ENCODE peak calls at places on chromosome 18, in six cellular contexts. N is foreskin fibroblast; E is sigmoid colon; P is PC-9; Z is CD4-positive, alpha-beta T cell; I is GM20000. U is an unnamed sample.

GRCh38 chr18:78827141-78827540 is 152.5 kb upstream of the SALL3 start:
- DNase-seq in N (no peak), I (no peak), P (no peak), E (no peak), Z (no peak), U (no peak)

GRCh38 chr18:678482-679182 is 21.2 kb downstream of the TYMS start:
- DNase-seq in E (no peak), P (no peak), I (no peak), Z (no peak), N (no peak), U (no peak)

GRCh38 chr18:49907346-49907929 is 94.1 kb upstream of the ACAA2 start:
- DNase-seq in P (no peak), I (no peak), E (no peak), Z (no peak), N (peak), U (no peak)

GRCh38 chr18:75041586-75041985 is 167.4 kb downstream of the PTGR3 start:
- DNase-seq in Z (no peak), P (no peak), I (no peak), E (no peak), N (peak), U (no peak)

GRCh38 chr18:21243041-21243431 is 1.0 kb downstream of the GREB1L start:
- DNase-seq in I (peak), P (no peak), E (no peak), Z (no peak), N (peak), U (no peak)

GRCh38 chr18:22429564-22429963 is 11.8 kb upstream of the CTAGE1 start:
- DNase-seq in E (no peak), Z (no peak), I (no peak), N (no peak), P (no peak), U (no peak)

GRCh38 chr18:23272498-23273232 is 137.4 kb downstream of the CABLES1 start:
- DNase-seq in N (no peak), E (no peak), I (no peak), Z (no peak), P (no peak), U (no peak)

GRCh38 chr18:77208969-77209368 is 40.7 kb upstream of the GALR1 start:
- DNase-seq in P (peak), Z (no peak), N (peak), I (peak), E (peak), U (no peak)

GRCh38 chr18:61322265-61322873 is 10.9 kb upstream of the CDH20 start:
- DNase-seq in E (no peak), P (peak), I (peak), N (peak), Z (no peak), U (peak)

DNA sequence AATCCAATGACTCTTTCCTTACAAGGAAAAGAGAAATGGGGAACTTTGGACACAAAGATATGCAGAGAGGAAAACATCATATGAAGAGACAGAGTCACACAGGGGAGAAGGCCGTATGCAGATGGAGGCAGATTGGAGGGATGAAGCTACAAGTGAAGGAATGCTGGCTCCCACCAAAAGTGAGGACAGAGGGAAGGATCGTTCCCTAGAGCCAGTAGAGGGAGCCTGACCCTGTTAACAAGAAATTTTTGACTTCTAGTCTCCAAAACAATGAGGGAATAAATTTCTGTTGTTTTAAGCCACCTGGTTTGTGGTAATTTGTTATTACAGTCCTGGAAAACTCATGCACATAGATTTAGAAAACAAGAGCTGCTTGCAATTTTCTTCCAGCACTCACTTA is 169.3 kb downstream of the PMAIP1 start:
- DNase-seq in N (no peak), I (no peak), P (no peak), E (no peak), Z (no peak), U (no peak)
- TF ChIP-seq CTCF in N (no peak), I (no peak), P (peak), E (no peak), Z (no peak), U (no peak)

GRCh38 chr18:28350821-28351220 is 173.9 kb upstream of the CDH2 start:
- DNase-seq in I (no peak), P (no peak), N (no peak), Z (no peak), E (no peak), U (no peak)
- TF ChIP-seq CTCF in I (no peak), P (no peak), N (no peak), Z (no peak), E (no peak), U (no peak)

DNA sequence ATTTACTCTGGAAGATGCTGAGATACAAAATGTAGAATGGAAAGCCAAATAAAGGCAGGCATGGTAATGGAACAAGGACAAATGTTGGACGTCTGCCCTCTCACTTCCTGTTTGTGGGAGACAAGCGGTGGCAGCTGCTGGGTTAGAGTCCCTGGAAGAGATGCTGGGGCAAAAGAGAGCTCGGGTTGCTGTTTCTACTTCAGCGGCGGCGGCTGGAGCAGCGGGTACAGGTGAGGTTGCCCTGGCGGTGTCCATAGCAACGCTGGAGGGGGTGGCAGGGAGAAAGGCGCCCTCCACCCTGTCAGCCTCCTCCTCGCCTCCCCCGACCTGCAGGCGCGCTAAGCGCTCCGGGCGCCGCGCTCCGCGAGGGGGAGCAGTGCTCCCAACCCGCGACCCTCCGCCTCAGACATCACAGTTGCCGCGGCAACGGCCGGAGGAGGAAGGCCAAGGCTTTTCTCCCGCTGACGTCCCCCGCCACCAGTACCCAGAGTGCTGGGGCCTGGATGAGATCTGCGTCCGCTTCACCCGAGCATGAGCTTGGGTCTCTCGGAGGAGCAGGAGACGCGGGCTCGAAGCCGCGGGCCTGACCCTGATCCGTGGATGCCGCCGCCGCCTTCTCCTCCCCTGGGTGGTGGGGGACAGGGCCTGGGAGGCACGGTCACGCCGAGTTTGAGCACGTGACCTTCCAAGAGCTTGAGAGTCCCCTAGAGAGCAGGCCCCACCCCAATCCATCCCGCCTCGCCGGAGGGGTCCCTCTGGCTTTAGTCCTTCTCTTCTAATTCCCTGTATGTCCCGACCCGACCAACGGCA is 65.6 kb downstream of the NOL4 start:
- DNase-seq in P (no peak), N (peak), I (peak), E (peak), Z (no peak), U (peak)
- TF ChIP-seq CTCF in P (no peak), N (no peak), I (no peak), E (no peak), Z (no peak), U (peak)

GRCh38 chr18:56389190-56389589 is 249.2 kb downstream of the TXNL1 start:
- DNase-seq in P (no peak), I (no peak), N (no peak), E (no peak), Z (no peak), U (no peak)
- TF ChIP-seq CTCF in P (no peak), I (no peak), N (peak), E (no peak), Z (no peak), U (no peak)

GRCh38 chr18:10526211-10526949 is 553 bp downstream of the NAPG start:
- DNase-seq in E (peak), N (peak), I (peak), Z (peak), P (peak), U (peak)

GRCh38 chr18:10528439-10528838 is 2.6 kb downstream of the NAPG start:
- DNase-seq in P (no peak), I (no peak), Z (no peak), N (no peak), E (no peak), U (no peak)

GRCh38 chr18:10523544-10523943 is 2.3 kb upstream of the NAPG start:
- DNase-seq in Z (no peak), N (no peak), I (no peak), E (no peak), P (no peak), U (no peak)

GRCh38 chr18:10524507-10525425 is 1.1 kb upstream of the NAPG start:
- DNase-seq in I (no peak), N (no peak), E (peak), P (peak), Z (no peak), U (no peak)

GRCh38 chr18:10525563-10526210 is at the start of gene NAPG:
- DNase-seq in I (peak), N (peak), E (peak), P (peak), Z (peak), U (peak)
- TF ChIP-seq CTCF in I (no peak), N (no peak), E (no peak), P (no peak), Z (no peak), U (no peak)

DNA sequence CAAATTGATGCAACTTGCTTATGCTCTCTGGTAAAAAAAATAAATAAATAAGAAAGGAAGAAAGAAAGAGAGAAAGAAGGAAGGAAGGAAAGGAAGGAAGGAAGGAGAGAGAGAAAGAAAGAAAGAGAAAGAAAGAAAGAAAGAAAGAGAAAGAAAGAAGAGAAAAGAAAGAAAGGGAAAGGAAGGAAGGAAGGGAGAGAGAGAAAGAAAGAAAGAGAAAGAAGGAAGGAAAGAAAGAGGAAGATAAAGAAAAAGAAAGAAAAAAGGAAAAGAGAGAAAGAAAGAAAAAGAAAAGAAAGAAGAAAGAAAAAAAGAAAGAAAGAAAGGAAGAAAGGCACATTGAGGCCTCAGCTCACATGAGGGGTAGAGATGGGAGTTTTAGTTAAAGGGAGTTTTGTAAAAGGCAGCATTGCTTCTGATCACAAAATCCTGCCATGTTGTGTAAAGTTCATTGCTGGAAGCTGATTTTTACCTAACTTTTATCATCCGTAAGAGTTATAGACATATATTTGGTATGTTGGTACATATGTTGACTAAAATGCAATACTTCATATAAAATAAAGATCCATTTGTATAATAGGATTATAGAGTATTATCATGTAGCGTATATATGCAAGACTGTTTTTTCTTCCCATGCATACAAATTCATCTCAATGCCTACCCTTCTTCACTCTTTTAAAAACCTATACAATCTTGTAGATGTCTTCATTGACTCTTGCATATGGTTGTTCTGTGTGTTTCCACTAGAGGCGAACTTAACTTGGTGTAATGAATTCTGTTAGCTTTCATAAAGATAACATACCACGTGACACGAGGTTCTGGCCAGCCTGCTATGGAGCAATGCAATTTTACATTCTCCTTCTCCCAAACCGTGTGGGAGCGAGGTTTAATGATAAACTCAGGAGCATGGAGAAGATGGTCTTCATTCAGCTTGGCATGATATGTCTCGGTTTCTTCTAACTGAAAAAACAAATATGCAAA is 32.8 kb downstream of the MYOM1 start:
- DNase-seq in I (no peak), E (no peak), N (no peak), Z (no peak), P (no peak), U (no peak)
- TF ChIP-seq CTCF in I (no peak), E (no peak), N (no peak), Z (no peak), P (no peak), U (no peak)

GRCh38 chr18:51029694-51030536 is at the start of gene SMAD4:
- DNase-seq in E (peak), N (peak), Z (peak), P (peak), I (peak), U (peak)

GRCh38 chr18:51029378-51029693 is 677 bp upstream of the SMAD4 start:
- DNase-seq in Z (no peak), N (no peak), I (no peak), E (no peak), P (no peak), U (no peak)

GRCh38 chr18:51030537-51031258 is 685 bp downstream of the SMAD4 start:
- DNase-seq in I (peak), P (peak), Z (peak), N (peak), E (peak), U (peak)

GRCh38 chr18:51025512-51025911 is 4.5 kb upstream of the SMAD4 start:
- DNase-seq in N (no peak), E (no peak), I (no peak), Z (no peak), P (no peak), U (no peak)

DNA sequence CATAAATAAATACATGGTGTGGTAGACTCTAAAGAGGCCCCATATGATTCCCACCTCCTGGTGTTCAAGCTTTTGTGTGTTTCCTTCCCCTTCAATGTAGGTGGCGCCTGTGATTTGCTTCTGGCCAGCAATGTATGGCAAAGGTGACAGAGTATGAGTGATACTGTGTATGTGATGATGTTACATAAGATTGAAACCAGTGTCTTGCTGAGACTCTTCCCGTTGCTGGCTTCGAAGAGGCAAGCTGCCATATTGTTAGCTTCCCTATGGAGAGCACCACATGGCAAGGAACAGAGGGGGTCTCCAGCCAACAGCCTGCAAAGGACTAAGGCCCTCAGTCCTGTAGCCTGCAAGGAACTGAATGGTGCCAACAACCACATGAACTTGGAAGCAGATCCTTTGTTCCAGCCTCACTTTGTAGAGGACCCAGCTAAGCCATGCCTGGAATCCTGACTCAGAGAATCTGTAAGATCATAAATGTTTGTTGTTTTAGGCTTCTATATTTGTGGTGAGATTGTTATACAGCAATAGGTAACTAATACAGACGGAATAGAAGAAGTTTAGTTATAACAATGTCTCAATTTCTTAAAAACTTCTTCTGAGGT is 1.7 kb upstream of the SMAD4 start:
- DNase-seq in Z (no peak), N (peak), E (no peak), I (no peak), P (peak), U (no peak)
- TF ChIP-seq CTCF in Z (no peak), N (no peak), E (no peak), I (peak), P (no peak), U (no peak)

GRCh38 chr18:59821983-59822382 is 77.8 kb upstream of the PMAIP1 start:
- DNase-seq in P (no peak), I (no peak), Z (no peak), E (no peak), N (peak), U (no peak)

GRCh38 chr18:59820663-59821062 is 79.1 kb upstream of the PMAIP1 start:
- DNase-seq in I (no peak), P (no peak), N (peak), Z (no peak), E (no peak), U (no peak)

GRCh38 chr18:59818769-59819168 is 81.0 kb upstream of the PMAIP1 start:
- DNase-seq in Z (no peak), P (no peak), N (no peak), E (no peak), I (no peak), U (no peak)

GRCh38 chr18:59822612-59823275 is 77.1 kb upstream of the PMAIP1 start:
- DNase-seq in N (peak), P (no peak), Z (no peak), E (no peak), I (no peak), U (no peak)

DNA sequence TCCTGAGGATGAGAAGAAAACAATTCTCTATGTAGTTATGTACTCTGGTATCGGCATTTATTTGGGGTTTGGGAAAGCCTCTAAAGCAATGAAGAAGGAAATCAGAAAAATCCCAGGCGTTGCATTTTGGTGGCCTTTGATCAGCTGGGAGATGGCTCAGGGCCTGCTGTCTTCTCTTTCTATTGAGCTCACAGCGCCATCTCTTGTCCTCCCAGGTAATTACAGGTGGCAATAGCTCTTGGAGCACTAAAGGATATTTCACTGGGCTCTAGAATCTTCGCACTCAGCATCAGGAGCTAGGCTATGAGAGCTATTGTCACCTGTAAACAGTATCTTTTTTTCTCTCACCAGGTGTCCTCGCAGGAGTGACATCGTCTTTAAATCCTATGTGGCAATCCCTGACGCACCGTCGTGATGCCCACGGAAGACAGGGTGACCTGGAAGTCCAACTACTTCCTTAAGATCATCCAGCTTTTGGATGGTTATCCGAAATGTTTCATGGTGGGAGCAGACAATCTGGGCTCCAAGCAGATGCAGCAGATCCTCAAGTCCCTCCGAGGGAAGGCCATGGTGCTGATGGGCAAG is 76.1 kb upstream of the PMAIP1 start:
- DNase-seq in P (peak), N (peak), I (peak), E (peak), Z (no peak), U (peak)
- TF ChIP-seq CTCF in P (peak), N (peak), I (peak), E (peak), Z (no peak), U (peak)

GRCh38 chr18:38047820-38048219 is 482.2 kb upstream of the CELF4 start:
- DNase-seq in N (no peak), I (no peak), E (no peak), Z (no peak), P (no peak), U (no peak)
- TF ChIP-seq CTCF in N (no peak), I (no peak), E (no peak), Z (no peak), P (no peak), U (no peak)